ENCODE peak calls at places on chromosomes 6 and 20, in five cellular contexts. T is mammary epithelial cell, Y is cardiac fibroblast, Q is HFF-Myc, B is epithelial cell of esophagus. S is an unnamed sample.

GRCh38 chr20:22815206-22815551 is 219.9 kb upstream of the SSTR4 start:
- DNase-seq in T (no peak), Y (no peak), Q (no peak), B (no peak), S (no peak)

GRCh38 chr20:3760980-3761379 is 6.6 kb downstream of the ADISSP start:
- DNase-seq in T (no peak), Y (no peak), Q (no peak), B (no peak), S (no peak)

GRCh38 chr6:22764521-22764920 is 195.2 kb downstream of the HDGFL1 start:
- DNase-seq in T (peak; percentile 21), Y (no peak), Q (peak; percentile 30), B (peak; percentile 30), S (no peak)

GRCh38 chr20:24578605-24579004 is 109.2 kb downstream of the SYNDIG1 start:
- DNase-seq in T (no peak), Y (no peak), Q (no peak), B (no peak), S (no peak)

GRCh38 chr6:87909849-87910248 is 137.8 kb upstream of the SPACA1 start:
- DNase-seq in T (peak; percentile 85), Y (peak; percentile 25), Q (no peak), B (peak; percentile 83), S (peak; percentile 92)

GRCh38 chr20:33852971-33853813 is 42.0 kb downstream of the CHMP4B start:
- DNase-seq in T (no peak), Y (no peak), Q (no peak), B (no peak), S (no peak)

GRCh38 chr20:56628015-56628872 is 862 bp upstream of the TFAP2C start:
- DNase-seq in T (no peak), Y (peak; percentile 17), Q (no peak), B (peak; percentile 27), S (no peak)

GRCh38 chr20:53534037-53534436 is 59.6 kb downstream of the ZNF217 start:
- DNase-seq in T (no peak), Y (no peak), Q (no peak), B (no peak), S (no peak)

GRCh38 chr6:27161946-27162603 is 85.4 kb upstream of the PRSS16 start:
- DNase-seq in T (peak; percentile 77), Y (peak; percentile 57), Q (peak; percentile 41), B (peak; percentile 78), S (no peak)

GRCh38 chr6:16296061-16296670 is 57.8 kb downstream of the GMPR start:
- DNase-seq in T (no peak), Y (no peak), Q (no peak), B (no peak), S (no peak)

GRCh38 chr6:168655462-168656152 is 214.6 kb downstream of the SMOC2 start:
- DNase-seq in T (no peak), Y (no peak), Q (no peak), B (no peak), S (no peak)

GRCh38 chr20:57525328-57526053 is 551 bp upstream of the CTCFL start:
- DNase-seq in T (no peak), Y (no peak), Q (no peak), B (no peak), S (no peak)

GRCh38 chr6:116969211-116969863 is 92.3 kb downstream of the RFX6 start:
- DNase-seq in T (peak; percentile 25), Y (peak; percentile 60), Q (peak; percentile 22), B (peak; percentile 73), S (peak; percentile 48)

GRCh38 chr6:136470044-136470443 is 80.2 kb downstream of the MAP7 start:
- DNase-seq in T (peak; percentile 18), Y (no peak), Q (no peak), B (peak; percentile 32), S (no peak)

GRCh38 chr6:169678342-169678741 is 23.5 kb downstream of the WDR27 start:
- DNase-seq in T (no peak), Y (no peak), Q (no peak), B (no peak), S (no peak)

GRCh38 chr6:149118737-149119653 is 198.5 kb upstream of the TAB2 start:
- DNase-seq in T (no peak), Y (no peak), Q (no peak), B (no peak), S (no peak)

GRCh38 chr6:38705924-38706323 is 3.0 kb upstream of the GLO1 start:
- DNase-seq in T (no peak), Y (no peak), Q (no peak), B (no peak), S (no peak)

GRCh38 chr6:119929121-119929520 is 579.6 kb upstream of the MAN1A1 start:
- DNase-seq in T (no peak), Y (no peak), Q (no peak), B (peak; percentile 57), S (no peak)

GRCh38 chr6:132365319-132365907 is 35.9 kb downstream of the MOXD1 start:
- DNase-seq in T (no peak), Y (peak; percentile 61), Q (no peak), B (no peak), S (peak; percentile 32)

GRCh38 chr6:125787791-125788190 is 3.0 kb upstream of the NCOA7 start:
- DNase-seq in T (no peak), Y (peak; percentile 81), Q (no peak), B (peak; percentile 27), S (no peak)

GRCh38 chr6:155340464-155341129 is 26.3 kb upstream of the TFB1M start:
- DNase-seq in T (peak; percentile 56), Y (peak; percentile 50), Q (no peak), B (peak; percentile 36), S (peak; percentile 6)

GRCh38 chr20:49792006-49792405 is 20.6 kb upstream of the SLC9A8 start:
- DNase-seq in T (no peak), Y (no peak), Q (no peak), B (no peak), S (no peak)

GRCh38 chr6:26159417-26160273 is 72.4 kb downstream of the HFE start:
- DNase-seq in T (peak; percentile 63), Y (peak; percentile 31), Q (no peak), B (peak; percentile 44), S (no peak)

GRCh38 chr6:44740566-44741120 is 353.1 kb downstream of the CDC5L start:
- DNase-seq in T (no peak), Y (no peak), Q (no peak), B (no peak), S (no peak)

GRCh38 chr6:141264101-141264500 is 868.6 kb upstream of the GJE1 start:
- DNase-seq in T (peak; percentile 52), Y (no peak), Q (no peak), B (peak; percentile 64), S (no peak)

GRCh38 chr6:141261672-141262060 is 871.1 kb upstream of the GJE1 start:
- DNase-seq in T (no peak), Y (no peak), Q (no peak), B (no peak), S (no peak)

GRCh38 chr6:141267420-141267819 is 865.3 kb upstream of the GJE1 start:
- DNase-seq in T (no peak), Y (no peak), Q (no peak), B (no peak), S (no peak)

GRCh38 chr6:141269684-141270083 is 863.0 kb upstream of the GJE1 start:
- DNase-seq in T (no peak), Y (no peak), Q (no peak), B (no peak), S (no peak)

DNA sequence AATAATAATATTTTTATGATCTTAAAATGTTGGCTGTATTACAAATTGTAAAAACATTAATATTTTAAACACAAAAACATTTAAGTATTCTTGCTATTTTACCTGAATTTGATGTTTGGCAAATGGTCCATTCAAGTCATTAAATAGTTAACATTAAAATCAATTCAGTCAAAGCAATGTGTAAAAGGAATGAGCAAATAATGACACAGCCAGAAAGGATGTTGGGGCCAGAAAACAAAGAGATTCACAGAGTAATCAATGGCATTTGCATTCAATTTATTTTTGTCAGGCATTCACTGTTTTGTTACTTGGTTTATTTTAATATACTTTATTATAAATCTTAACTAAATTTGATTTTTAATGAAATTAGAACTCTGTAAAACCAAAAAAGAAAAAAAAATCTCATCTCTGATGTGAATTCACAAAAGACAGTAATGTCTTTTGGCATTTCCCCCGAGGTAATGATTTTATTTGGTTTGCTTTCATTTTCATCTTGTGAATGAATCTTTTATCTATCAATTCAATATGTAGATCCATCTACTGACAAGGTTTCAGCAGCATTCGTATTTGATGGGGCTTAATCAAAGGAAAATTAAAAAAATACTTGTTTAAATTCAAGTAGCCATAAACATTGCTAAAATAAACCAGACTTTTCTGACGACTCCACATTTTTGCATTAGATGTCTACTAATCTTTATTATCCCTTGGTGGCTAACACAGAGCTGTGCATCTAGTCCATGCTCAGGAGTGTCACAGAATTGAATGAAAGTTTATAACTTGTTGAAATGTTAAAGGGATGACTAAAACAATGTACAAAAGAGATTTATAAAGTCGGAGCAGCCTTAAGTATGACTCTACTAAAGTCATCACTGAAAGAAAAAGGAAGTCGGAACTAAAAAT is 866.7 kb upstream of the GJE1 start:
- DNase-seq in T (no peak), Y (no peak), Q (no peak), B (peak; percentile 9), S (no peak)
- H3K4me3 ChIP-seq in T (peak overlapping the region; percentile 43), Y (no peak overlapping the region), Q (no peak overlapping the region), B (no peak overlapping the region), S (no peak overlapping the region)

DNA sequence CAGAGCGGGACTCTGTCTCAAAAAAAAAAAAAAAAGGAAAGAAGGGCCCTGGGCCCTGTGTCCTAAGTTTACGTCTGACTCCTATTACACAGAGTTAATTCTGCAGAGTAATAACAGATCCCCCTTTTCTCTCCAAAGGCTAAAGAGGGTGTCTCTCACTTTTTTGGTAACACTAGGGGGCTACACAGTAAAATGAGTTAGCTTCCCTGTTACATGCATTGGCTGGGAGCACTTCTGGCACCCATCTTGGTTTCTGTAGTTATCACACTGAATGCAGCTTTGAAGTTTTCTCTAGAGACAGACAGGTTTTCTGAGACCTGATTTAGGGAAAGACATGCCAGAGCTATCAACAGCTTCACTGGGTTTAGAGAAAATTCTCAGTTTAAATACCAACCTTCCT is 29.2 kb downstream of the RNF8 start:
- DNase-seq in T (no peak), Y (no peak), Q (no peak), B (no peak), S (no peak)
- TF ChIP-seq CTCF in T (no peak), Y (no peak), Q (no peak), B (no peak), S (no peak)

GRCh38 chr6:489762-490161 is 98.2 kb downstream of the IRF4 start:
- DNase-seq in T (no peak), Y (no peak), Q (no peak), B (no peak), S (no peak)
- H3K4me3 ChIP-seq in T (no peak overlapping the region), Y (no peak overlapping the region), Q (no peak overlapping the region), B (no peak overlapping the region), S (no peak overlapping the region)

GRCh38 chr6:121351911-121352310 is 17.6 kb upstream of the TBC1D32 start:
- DNase-seq in T (no peak), Y (no peak), Q (no peak), B (no peak), S (no peak)

GRCh38 chr6:121349596-121349995 is 15.3 kb upstream of the TBC1D32 start:
- DNase-seq in T (no peak), Y (no peak), Q (no peak), B (no peak), S (no peak)

GRCh38 chr6:121356575-121356974 is 22.3 kb upstream of the TBC1D32 start:
- DNase-seq in T (no peak), Y (no peak), Q (no peak), B (no peak), S (no peak)

DNA sequence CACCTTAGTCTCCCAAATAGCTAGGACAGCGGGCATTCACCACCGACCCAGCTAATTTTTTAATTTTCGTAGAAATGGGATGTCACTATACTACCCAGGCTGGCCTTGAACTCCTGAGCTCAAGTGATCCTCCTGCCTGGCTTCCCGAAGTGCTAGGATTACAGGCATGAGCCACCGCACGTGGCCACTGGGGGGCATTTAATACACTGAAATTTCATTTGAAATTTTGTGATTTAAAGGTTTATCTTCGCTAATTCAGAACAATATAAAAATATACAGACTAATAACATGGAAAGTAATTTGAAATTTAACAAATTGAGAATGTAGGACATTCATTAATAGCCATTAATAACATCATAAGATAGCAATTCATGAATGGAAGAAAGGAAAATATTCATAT is 20.5 kb upstream of the TBC1D32 start:
- DNase-seq in T (no peak), Y (peak; percentile 7), Q (no peak), B (no peak), S (no peak)
- TF ChIP-seq CTCF in T (peak; percentile 36), Y (peak; percentile 34), Q (peak; percentile 34), B (peak; percentile 37), S (peak; percentile 42)